ENCODE peak calls at places on chromosome 1, in five cellular contexts. R, K, E, X and D are unnamed samples.

GRCh38 chr1:68470388-68470970 is 20.7 kb upstream of the RPE65 start:
- DNase-seq in R (no peak), X (no peak), E (peak; percentile 43), K (peak; percentile 36), D (no peak)

GRCh38 chr1:22855668-22856606 is 116.7 kb downstream of the LACTBL1 start:
- DNase-seq in K (no peak), R (no peak), X (no peak), E (no peak), D (no peak)

GRCh38 chr1:32142446-32143301 is 34.8 kb downstream of the KPNA6 start:
- DNase-seq in E (peak; percentile 87), R (peak; percentile 18), X (peak; percentile 47), K (peak; percentile 85), D (peak; percentile 74)

GRCh38 chr1:246794261-246795093 is 70.3 kb downstream of the SCCPDH start:
- DNase-seq in E (peak; percentile 60), R (no peak), X (no peak), K (no peak), D (peak; percentile 21)

GRCh38 chr1:206117151-206117948 is at the start of gene AVPR1B:
- DNase-seq in E (peak; percentile 16), K (peak; percentile 72), X (peak; percentile 48), R (peak; percentile 25), D (no peak)

GRCh38 chr1:172993640-172994039 is 57.1 kb downstream of the TNFSF18 start:
- DNase-seq in E (no peak), X (no peak), R (no peak), K (no peak), D (no peak)

GRCh38 chr1:10975567-10976326 is 36.7 kb upstream of the TARDBP start:
- DNase-seq in K (peak; percentile 79), R (peak; percentile 57), E (peak; percentile 65), X (no peak), D (peak; percentile 90)

GRCh38 chr1:163069142-163069541 is at the start of gene RGS4:
- DNase-seq in R (peak; percentile 8), K (peak; percentile 83), X (peak; percentile 51), E (peak; percentile 97), D (peak; percentile 93)

GRCh38 chr1:232725303-232726047 is 79.7 kb upstream of the MAP10 start:
- DNase-seq in X (no peak), K (no peak), R (no peak), E (no peak), D (no peak)

GRCh38 chr1:225845633-225846259 is 35.8 kb downstream of the EPHX1 start:
- DNase-seq in R (peak; percentile 74), E (peak; percentile 83), K (peak; percentile 83), X (peak; percentile 78), D (peak; percentile 38)

GRCh38 chr1:209196140-209196539 is 387.4 kb upstream of the CAMK1G start:
- DNase-seq in K (no peak), X (no peak), R (no peak), E (no peak), D (no peak)

GRCh38 chr1:35557118-35557610 is at the start of gene KIAA0319L:
- DNase-seq in K (peak; percentile 76), E (no peak), X (peak; percentile 90), R (peak; percentile 90), D (no peak)

GRCh38 chr1:76106719-76107235 is 32.2 kb downstream of the ST6GALNAC3 start:
- DNase-seq in X (no peak), K (no peak), E (no peak), R (no peak), D (no peak)

GRCh38 chr1:225866981-225867380 is 15.2 kb downstream of the TMEM63A start:
- DNase-seq in K (no peak), R (no peak), E (no peak), X (no peak), D (no peak)

GRCh38 chr1:175620380-175620779 is 123.0 kb downstream of the TNR start:
- DNase-seq in E (no peak), K (no peak), R (no peak), X (no peak), D (no peak)

GRCh38 chr1:243459059-243459458 is 203.2 kb downstream of the SDCCAG8 start:
- DNase-seq in R (no peak), E (no peak), K (no peak), X (no peak), D (no peak)

GRCh38 chr1:162206749-162207635 is 137.5 kb downstream of the NOS1AP start:
- DNase-seq in X (no peak), K (peak; percentile 55), E (peak; percentile 5), R (peak; percentile 62), D (no peak)

GRCh38 chr1:167121375-167122120 is 27.7 kb downstream of the STYXL2 start:
- DNase-seq in K (peak; percentile 64), X (no peak), E (peak; percentile 20), R (peak; percentile 87), D (no peak)

GRCh38 chr1:178694923-178695525 is 30.0 kb upstream of the RALGPS2 start:
- DNase-seq in R (no peak), E (no peak), X (no peak), K (no peak), D (no peak)

GRCh38 chr1:29196863-29197589 is 15.3 kb upstream of the SRSF4 start:
- DNase-seq in X (no peak), R (no peak), E (peak; percentile 79), K (no peak), D (peak; percentile 59)

GRCh38 chr1:155195201-155196102 is 12.2 kb downstream of the THBS3 start:
- DNase-seq in X (no peak), K (no peak), E (no peak), R (no peak), D (no peak)

GRCh38 chr1:56837244-56837926 is 17.2 kb upstream of the C8A start:
- DNase-seq in K (no peak), R (no peak), E (no peak), X (no peak), D (no peak)

GRCh38 chr1:15124362-15125100 is 29.0 kb upstream of the TMEM51 start:
- DNase-seq in X (no peak), E (no peak), K (no peak), R (no peak), D (no peak)

GRCh38 chr1:173043253-173043652 is 7.5 kb downstream of the TNFSF18 start:
- DNase-seq in X (no peak), E (peak; percentile 53), R (no peak), K (no peak), D (no peak)

GRCh38 chr1:185731446-185731845 is 2.7 kb upstream of the HMCN1 start:
- DNase-seq in K (no peak), X (no peak), R (no peak), E (no peak), D (no peak)

GRCh38 chr1:218367118-218367517 is 22.0 kb downstream of the TGFB2 start:
- DNase-seq in K (no peak), E (no peak), R (no peak), X (no peak), D (no peak)

GRCh38 chr1:15768388-15768787 is 9.8 kb downstream of the FBLIM1 start:
- DNase-seq in R (no peak), X (no peak), K (no peak), E (no peak), D (no peak)

GRCh38 chr1:185966487-185966886 is 232.3 kb downstream of the HMCN1 start:
- DNase-seq in R (no peak), X (no peak), K (no peak), E (no peak), D (no peak)

GRCh38 chr1:182615468-182616129 is 11.4 kb upstream of the RGS16 start:
- DNase-seq in R (no peak), E (peak; percentile 47), X (peak; percentile 48), K (no peak), D (no peak)

GRCh38 chr1:54581621-54582035 is 33.6 kb downstream of the ACOT11 start:
- DNase-seq in R (peak; percentile 89), K (peak; percentile 61), E (peak; percentile 61), X (peak; percentile 91), D (peak; percentile 19)

GRCh38 chr1:180185971-180186645 is 31.4 kb downstream of the QSOX1 start:
- DNase-seq in K (no peak), E (no peak), R (no peak), X (no peak), D (no peak)

GRCh38 chr1:53498555-53499142 is 39.5 kb downstream of the DMRTB1 start:
- DNase-seq in X (no peak), K (no peak), E (peak; percentile 47), R (no peak), D (no peak)

GRCh38 chr1:21396516-21396915 is 43.4 kb upstream of the NBPF3 start:
- DNase-seq in X (no peak), K (no peak), E (no peak), R (no peak), D (no peak)

GRCh38 chr1:178093150-178093957 is 550 bp upstream of the RASAL2 start:
- DNase-seq in X (peak; percentile 93), K (peak; percentile 97), E (peak; percentile 96), R (peak; percentile 91), D (peak; percentile 83)

GRCh38 chr1:234609528-234610042 is 393 bp downstream of the IRF2BP2 start:
- DNase-seq in K (no peak), E (no peak), R (no peak), X (no peak), D (no peak)

GRCh38 chr1:234607091-234608025 is 2.6 kb downstream of the IRF2BP2 start:
- DNase-seq in K (no peak), E (peak; percentile 44), X (peak; percentile 33), R (peak; percentile 44), D (no peak)

GRCh38 chr1:234606731-234607090 is 3.3 kb downstream of the IRF2BP2 start:
- DNase-seq in K (no peak), E (no peak), R (no peak), X (no peak), D (no peak)

GRCh38 chr1:234608720-234609527 is 1.1 kb downstream of the IRF2BP2 start:
- DNase-seq in X (peak; percentile 40), R (peak; percentile 50), E (peak; percentile 42), K (peak; percentile 76), D (no peak)

GRCh38 chr1:234608026-234608719 is 1.8 kb downstream of the IRF2BP2 start:
- DNase-seq in K (peak; percentile 87), X (peak; percentile 71), R (peak; percentile 84), E (peak; percentile 96), D (peak; percentile 86)
- TF ChIP-seq CTCF in K (no peak), X (no peak), R (peak; percentile 38), E (no peak), D (no peak)

GRCh38 chr1:198559362-198559761 is 18.9 kb upstream of the ATP6V1G3 start:
- DNase-seq in X (no peak), R (no peak), E (no peak), K (no peak), D (no peak)

GRCh38 chr1:198563578-198563977 is 23.1 kb upstream of the ATP6V1G3 start:
- DNase-seq in E (peak; percentile 11), K (no peak), R (no peak), X (no peak), D (no peak)

GRCh38 chr1:198564157-198564556 is 23.7 kb upstream of the ATP6V1G3 start:
- DNase-seq in E (no peak), K (no peak), X (no peak), R (no peak), D (no peak)

GRCh38 chr1:198560093-198560638 is 19.7 kb upstream of the ATP6V1G3 start:
- DNase-seq in K (no peak), X (no peak), R (no peak), E (no peak), D (no peak)

GRCh38 chr1:198564716-198565115 is 24.2 kb upstream of the ATP6V1G3 start:
- DNase-seq in R (no peak), X (no peak), K (no peak), E (no peak), D (no peak)
- H3K4me3 ChIP-seq in R (no peak overlapping the region), X (no peak overlapping the region), K (no peak overlapping the region), E (no peak overlapping the region), D (no peak overlapping the region)

GRCh38 chr1:197156692-197157091 is 10.2 kb upstream of the ASPM start:
- DNase-seq in K (no peak), X (no peak), R (no peak), E (no peak), D (no peak)
- TF ChIP-seq CTCF in K (peak; percentile 7), X (no peak), R (no peak), E (peak; percentile 20), D (no peak)

GRCh38 chr1:109687641-109688499 is at the start of gene GSTM1:
- DNase-seq in X (no peak), R (peak; percentile 83), K (peak; percentile 79), E (peak; percentile 60), D (no peak)
- H3K4me3 ChIP-seq in X (no peak within 1 kb of the TSS), R (no peak within 1 kb of the TSS), K (no peak within 1 kb of the TSS), E (peak within 1 kb of the TSS; percentile 51), D (no peak within 1 kb of the TSS)